ENCODE peak calls at places on chromosomes 3 and 15, in eight cellular contexts. F is neural progenitor cell; N is CD8-positive, alpha-beta memory T cell; Z is right atrium auricular region; A is aorta; W is mammary epithelial cell; X is cardiac muscle cell; I is fibroblast of lung. L is an unnamed sample. For H3K27me3, the result is how much of the 10 kb centered on the place peaks cover.

GRCh38 chr3:89049119-89049518 is 58.3 kb upstream of the EPHA3 start:
- DNase-seq in F (peak), N (no peak), Z (no peak), A (no peak), W (no peak), X (no peak), I (no peak), L (no peak)

GRCh38 chr3:13543251-13543650 is 5.7 kb upstream of the FBLN2 start:
- DNase-seq in F (no peak), N (no peak), Z (peak), A (peak), W (no peak), X (peak), I (peak), L (no peak)

GRCh38 chr3:60095511-60095910 is 1045.7 kb upstream of the CFAP20DC start:
- DNase-seq in F (no peak), N (no peak), Z (no peak), A (no peak), W (no peak), X (no peak), I (no peak), L (no peak)

GRCh38 chr3:66053783-66054094 is 15.0 kb upstream of the MAGI1 start:
- DNase-seq in F (no peak), N (no peak), Z (no peak), A (no peak), W (no peak), X (no peak), I (no peak), L (no peak)

GRCh38 chr3:168807426-168807825 is 711.7 kb upstream of the GOLIM4 start:
- DNase-seq in F (peak), N (no peak), Z (no peak), A (no peak), W (no peak), X (no peak), I (no peak), L (no peak)

GRCh38 chr3:97940034-97940433 is 32.2 kb downstream of the RIOX2 start:
- DNase-seq in F (peak), N (no peak), Z (no peak), A (no peak), W (no peak), X (no peak), I (no peak), L (no peak)

GRCh38 chr3:173748140-173748539 is 350.6 kb downstream of the NLGN1 start:
- DNase-seq in F (no peak), N (no peak), Z (no peak), A (no peak), W (no peak), X (peak), I (no peak), L (no peak)

GRCh38 chr3:11568503-11569155 is 75.1 kb downstream of the VGLL4 start:
- DNase-seq in F (no peak), N (no peak), Z (peak), A (peak), W (peak), X (peak), I (peak), L (no peak)

GRCh38 chr3:36714343-36714742 is 50.0 kb downstream of the DCLK3 start:
- DNase-seq in F (no peak), N (no peak), Z (no peak), A (no peak), W (no peak), X (peak), I (no peak), L (no peak)

GRCh38 chr15:73851679-73852078 is 21.7 kb upstream of the TBC1D21 start:
- DNase-seq in F (peak), N (no peak), Z (no peak), A (no peak), W (peak), X (peak), I (peak), L (peak)

GRCh38 chr3:24225027-24225743 is 269.5 kb downstream of the THRB start:
- DNase-seq in F (no peak), N (no peak), Z (no peak), A (no peak), W (no peak), X (peak), I (no peak), L (no peak)

GRCh38 chr15:78205337-78205736 is 29.0 kb downstream of the ACSBG1 start:
- DNase-seq in F (no peak), N (no peak), Z (no peak), A (no peak), W (no peak), X (no peak), I (no peak), L (no peak)

GRCh38 chr15:84889991-84890669 is 5.7 kb downstream of the SLC28A1 start:
- DNase-seq in F (no peak), N (no peak), Z (no peak), A (no peak), W (no peak), X (no peak), I (no peak), L (no peak)

GRCh38 chr3:147099076-147099475 is 307.3 kb downstream of the ZIC4 start:
- DNase-seq in F (no peak), N (no peak), Z (no peak), A (no peak), W (no peak), X (no peak), I (no peak), L (no peak)

GRCh38 chr3:72661115-72661457 is 187.2 kb downstream of the SHQ1 start:
- DNase-seq in F (no peak), N (no peak), Z (peak), A (peak), W (peak), X (peak), I (peak), L (no peak)

GRCh38 chr3:171829841-171830559 is 13.1 kb upstream of the TMEM212 start:
- DNase-seq in F (peak), N (no peak), Z (peak), A (peak), W (peak), X (peak), I (peak), L (no peak)

GRCh38 chr3:116393199-116393598 is 52.1 kb downstream of the LSAMP start:
- DNase-seq in F (no peak), N (no peak), Z (no peak), A (no peak), W (no peak), X (no peak), I (no peak), L (no peak)

GRCh38 chr3:148036331-148036881 is 627.2 kb downstream of the ZIC1 start:
- DNase-seq in F (no peak), N (no peak), Z (no peak), A (no peak), W (no peak), X (peak), I (peak), L (no peak)

GRCh38 chr15:40828447-40829036 is at the start of gene PPP1R14D:
- DNase-seq in F (no peak), N (no peak), Z (no peak), A (peak), W (no peak), X (no peak), I (no peak), L (no peak)

GRCh38 chr15:62378772-62379171 is 213.7 kb upstream of the C2CD4B start:
- DNase-seq in F (no peak), N (no peak), Z (no peak), A (no peak), W (no peak), X (no peak), I (no peak), L (no peak)

DNA sequence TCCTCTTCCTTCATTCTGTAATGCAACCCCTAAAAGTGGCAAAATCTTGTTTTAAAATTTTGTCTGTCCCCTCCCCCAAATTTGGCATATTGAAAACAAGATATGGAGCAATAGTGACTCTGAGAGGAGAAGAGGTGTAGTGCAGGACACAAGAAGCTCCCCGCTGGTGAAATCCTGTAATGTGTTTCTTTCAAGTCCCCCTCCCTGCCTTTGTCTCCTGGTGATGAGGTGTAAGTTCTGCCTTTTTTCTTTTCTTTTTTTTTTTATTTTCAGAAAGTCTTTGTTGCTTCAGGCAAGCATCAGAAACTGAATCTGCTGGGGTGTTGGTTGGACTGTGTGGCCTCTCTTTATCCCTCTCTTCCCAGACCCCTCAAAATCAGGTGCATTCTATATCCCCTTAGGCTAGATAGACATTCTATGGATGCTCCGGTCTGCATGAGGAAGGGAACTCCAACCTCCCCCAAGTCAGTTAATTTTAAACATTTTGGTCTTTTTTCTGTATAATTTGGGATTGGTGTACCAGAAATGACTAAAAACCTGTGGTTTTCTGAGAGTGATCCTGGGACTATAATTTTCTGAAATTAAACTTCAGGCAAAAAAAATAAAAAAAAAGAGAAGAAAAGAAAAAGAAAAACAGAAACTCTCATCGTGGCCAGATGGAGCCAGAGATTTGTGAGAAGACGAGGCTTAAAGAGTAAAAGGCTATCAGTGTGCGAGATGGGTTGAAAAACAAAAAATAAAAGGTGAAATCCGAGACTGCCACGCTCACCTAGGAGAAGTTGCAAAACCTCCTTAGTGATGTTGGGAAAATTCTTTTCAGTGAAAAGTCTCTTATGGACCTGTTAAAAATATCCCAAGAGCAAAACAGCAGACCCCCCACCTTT is 21.4 kb downstream of the ACKR2 start:
- DNase-seq in F (peak), N (no peak), Z (no peak), A (no peak), W (peak), X (peak), I (peak), L (no peak)
- H3K27ac ChIP-seq in F (no peak), N (no peak), Z (no peak), A (no peak), W (no peak), X (no peak), I (no peak), L (no peak)

DNA sequence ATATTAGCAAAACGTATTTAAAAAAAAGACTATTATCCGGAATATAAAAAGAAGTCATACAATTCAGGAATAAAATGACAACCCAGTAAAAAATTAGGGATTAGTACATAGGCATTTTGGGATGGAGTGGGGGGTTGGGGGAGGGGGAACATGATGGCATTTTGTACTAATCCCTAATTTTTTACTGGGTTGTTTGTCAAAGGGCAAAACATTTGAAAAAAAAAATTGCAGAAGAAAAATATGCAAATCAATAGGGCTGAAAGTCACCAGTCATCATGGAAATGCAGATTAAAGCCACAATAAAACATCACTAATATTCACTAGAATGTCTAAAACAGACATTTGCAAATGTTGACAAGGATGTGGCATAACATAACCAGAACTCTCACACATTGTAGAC is 82.5 kb downstream of the RPL22L1 start:
- DNase-seq in F (no peak), N (no peak), Z (no peak), A (no peak), W (no peak), X (no peak), I (no peak), L (no peak)
- H3K27me3 ChIP-seq in F (under half), N (under half), Z (under half), A (under half), W (under half), X (under half), I (under half), L (under half)

GRCh38 chr3:47423548-47424145 is 42.8 kb downstream of the PTPN23 start:
- DNase-seq in F (no peak), N (no peak), Z (no peak), A (peak), W (no peak), X (no peak), I (no peak), L (no peak)

GRCh38 chr3:47420511-47421484 is 40.0 kb downstream of the PTPN23 start:
- DNase-seq in F (peak), N (peak), Z (peak), A (peak), W (peak), X (peak), I (peak), L (peak)

GRCh38 chr3:47422743-47423142 is 41.9 kb downstream of the PTPN23 start:
- DNase-seq in F (no peak), N (no peak), Z (no peak), A (peak), W (no peak), X (no peak), I (no peak), L (no peak)

GRCh38 chr3:47420044-47420430 is 39.2 kb downstream of the PTPN23 start:
- DNase-seq in F (no peak), N (no peak), Z (no peak), A (peak), W (no peak), X (no peak), I (no peak), L (no peak)

DNA sequence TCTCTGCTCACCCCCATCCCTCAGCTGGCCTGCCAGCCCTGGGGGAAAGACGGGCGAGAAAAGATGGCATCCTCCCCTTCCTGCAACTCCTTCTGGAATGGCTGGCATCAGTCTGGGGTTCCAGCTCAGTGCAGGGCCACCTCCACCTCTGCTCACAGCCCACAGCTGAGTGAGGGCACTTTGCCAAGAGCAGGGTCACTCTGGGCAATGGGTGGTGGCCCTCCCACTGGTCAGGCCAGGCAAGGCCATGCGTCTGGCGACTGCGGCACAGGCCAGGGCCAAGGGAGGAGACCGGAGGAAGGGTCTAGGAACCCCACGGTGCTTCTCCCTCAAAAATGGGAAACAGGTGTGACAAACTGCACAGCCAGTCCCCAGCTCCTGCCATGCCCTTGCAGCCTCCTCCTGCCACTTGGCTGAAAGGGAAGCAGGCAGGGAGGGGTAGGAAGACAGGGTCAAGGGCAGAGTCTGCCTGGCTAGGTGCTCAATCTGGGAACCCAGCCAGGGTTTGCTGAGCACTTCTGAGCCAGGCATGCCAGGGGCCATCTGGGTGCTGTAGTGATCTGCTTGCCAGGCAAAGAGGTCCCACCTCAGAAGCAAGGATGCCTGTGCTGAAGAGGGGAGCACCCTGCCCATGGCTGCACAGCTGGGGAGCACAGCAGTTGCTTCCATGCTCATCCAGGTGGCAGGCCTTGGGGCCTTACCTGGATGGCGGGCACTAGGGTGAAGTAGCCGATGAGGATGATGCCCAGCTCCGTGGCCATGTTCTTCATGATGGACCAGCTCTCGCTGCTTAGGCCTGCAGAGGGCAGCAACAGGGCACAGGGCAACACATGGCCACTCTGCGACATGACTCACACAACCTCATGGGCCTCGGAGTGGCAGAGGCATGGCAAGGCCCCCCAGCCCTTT is 41.2 kb downstream of the PTPN23 start:
- DNase-seq in F (no peak), N (no peak), Z (no peak), A (peak), W (peak), X (peak), I (peak), L (peak)
- H3K27ac ChIP-seq in F (peak), N (peak), Z (peak), A (peak), W (no peak), X (peak), I (no peak), L (peak)

GRCh38 chr3:14641346-14641745 is 10.2 kb upstream of the CCDC174 start:
- DNase-seq in F (no peak), N (no peak), Z (no peak), A (no peak), W (no peak), X (no peak), I (no peak), L (no peak)

GRCh38 chr3:14640157-14640562 is 11.4 kb upstream of the CCDC174 start:
- DNase-seq in F (no peak), N (no peak), Z (no peak), A (no peak), W (peak), X (peak), I (no peak), L (no peak)

GRCh38 chr3:14645453-14645852 is 6.1 kb upstream of the CCDC174 start:
- DNase-seq in F (no peak), N (no peak), Z (no peak), A (no peak), W (no peak), X (no peak), I (no peak), L (no peak)

GRCh38 chr3:14636496-14637087 is 15.0 kb upstream of the CCDC174 start:
- DNase-seq in F (no peak), N (no peak), Z (no peak), A (no peak), W (no peak), X (no peak), I (no peak), L (no peak)

DNA sequence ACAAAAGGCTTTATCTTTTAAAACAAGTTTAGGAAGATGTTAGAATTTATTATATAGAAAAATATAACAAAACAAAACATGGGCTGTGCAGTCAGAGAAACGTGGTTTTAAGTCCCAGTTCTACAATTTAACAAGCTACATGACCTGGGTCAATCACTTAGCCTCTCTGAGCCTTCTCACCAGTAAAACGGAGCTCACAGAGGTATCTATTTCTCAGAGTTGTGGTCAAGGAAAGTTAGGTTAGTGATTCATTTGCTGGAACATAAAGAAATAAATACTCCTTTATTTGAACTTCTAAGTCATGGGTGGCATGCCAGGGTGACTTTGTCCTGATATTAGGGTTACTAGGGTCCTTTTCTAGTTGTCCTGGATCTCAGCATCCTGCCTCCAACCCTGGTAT is 10.8 kb upstream of the CCDC174 start:
- DNase-seq in F (no peak), N (no peak), Z (no peak), A (no peak), W (no peak), X (no peak), I (no peak), L (no peak)
- H3K27me3 ChIP-seq in F (half or more), N (under half), Z (under half), A (under half), W (under half), X (under half), I (under half), L (under half)

GRCh38 chr3:64097920-64098319 is 74.6 kb upstream of the PSMD6 start:
- DNase-seq in F (no peak), N (no peak), Z (no peak), A (no peak), W (no peak), X (no peak), I (no peak), L (no peak)
- H3K27ac ChIP-seq in F (no peak), N (no peak), Z (no peak), A (no peak), W (no peak), X (no peak), I (no peak), L (no peak)

GRCh38 chr15:96416934-96417759 is 86.6 kb downstream of the NR2F2 start:
- DNase-seq in F (peak), N (no peak), Z (no peak), A (no peak), W (no peak), X (peak), I (peak), L (no peak)
- H3K27me3 ChIP-seq in F (half or more), N (under half), Z (under half), A (under half), W (half or more), X (half or more), I (under half), L (under half)

DNA sequence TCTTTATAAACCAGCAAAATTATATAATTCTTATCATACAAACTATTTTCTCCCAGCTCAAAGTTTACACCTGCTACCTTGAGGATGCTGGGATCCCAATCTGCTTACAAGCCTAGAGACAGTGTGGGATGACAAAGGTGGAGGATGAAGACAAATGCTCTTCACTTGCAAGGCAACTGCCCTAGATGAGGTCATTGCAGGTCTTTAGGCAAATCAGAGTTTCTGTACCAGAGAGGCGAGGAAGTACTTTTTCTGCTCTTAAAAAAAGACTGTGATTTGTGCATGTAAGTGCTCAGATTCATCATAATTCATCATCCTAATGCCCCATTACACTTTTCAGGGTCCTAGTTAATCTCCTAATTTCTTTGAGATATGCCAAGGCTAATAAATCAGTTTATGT is 376.1 kb downstream of the ZPLD1 start:
- DNase-seq in F (no peak), N (no peak), Z (no peak), A (no peak), W (no peak), X (no peak), I (no peak), L (no peak)
- H3K27ac ChIP-seq in F (peak), N (no peak), Z (no peak), A (no peak), W (no peak), X (no peak), I (no peak), L (no peak)

GRCh38 chr15:81297147-81297572 is 26.8 kb downstream of the STARD5 start:
- DNase-seq in F (no peak), N (no peak), Z (no peak), A (peak), W (peak), X (peak), I (no peak), L (no peak)
- H3K27me3 ChIP-seq in F (under half), N (under half), Z (under half), A (under half), W (under half), X (under half), I (under half), L (under half)

GRCh38 chr15:35312355-35312754 is 227.3 kb upstream of the NANOGP8 start:
- DNase-seq in F (no peak), N (no peak), Z (no peak), A (no peak), W (no peak), X (peak), I (no peak), L (no peak)

GRCh38 chr15:35307676-35308075 is 222.6 kb upstream of the NANOGP8 start:
- DNase-seq in F (no peak), N (no peak), Z (no peak), A (no peak), W (no peak), X (no peak), I (no peak), L (no peak)

GRCh38 chr15:35308802-35309201 is 223.7 kb upstream of the NANOGP8 start:
- DNase-seq in F (no peak), N (no peak), Z (no peak), A (peak), W (peak), X (peak), I (peak), L (no peak)

GRCh38 chr15:35311607-35312006 is 226.5 kb upstream of the NANOGP8 start:
- DNase-seq in F (no peak), N (no peak), Z (no peak), A (no peak), W (no peak), X (no peak), I (no peak), L (no peak)

GRCh38 chr15:35309886-35310285 is 224.8 kb upstream of the NANOGP8 start:
- DNase-seq in F (no peak), N (no peak), Z (no peak), A (no peak), W (peak), X (no peak), I (peak), L (no peak)
- H3K27ac ChIP-seq in F (no peak), N (no peak), Z (peak), A (peak), W (no peak), X (no peak), I (no peak), L (no peak)